ENCODE peak calls at places on chromosome 13, in five cellular contexts. One of them, this sample, is unnamed.
A peak's percentile ranks its signal among the peaks of the same experiment; 100 is the strongest.

GRCh38 chr13:98450012-98450411 is 126.9 kb downstream of the STK24 start:
- DNase-seq in left ventricle myocardium superior: no peak
- DNase-seq in AG09319: no peak
- DNase-seq in astrocyte of the cerebellum: no peak
- DNase-seq in NCI-H1417 treated with DMSO at 0.1 percent for 48 hours: no peak
- DNase-seq in this sample: no peak

GRCh38 chr13:32537580-32538233 is 888 bp downstream of the N4BP2L2 start:
- DNase-seq in left ventricle myocardium superior: peak; percentile 38
- DNase-seq in AG09319: no peak
- DNase-seq in astrocyte of the cerebellum: no peak
- DNase-seq in NCI-H1417 treated with DMSO at 0.1 percent for 48 hours: no peak
- DNase-seq in this sample: peak; percentile 33

GRCh38 chr13:49064459-49064858 is 88.7 kb downstream of the FNDC3A start:
- DNase-seq in left ventricle myocardium superior: no peak
- DNase-seq in AG09319: no peak
- DNase-seq in astrocyte of the cerebellum: no peak
- DNase-seq in NCI-H1417 treated with DMSO at 0.1 percent for 48 hours: no peak
- DNase-seq in this sample: no peak

GRCh38 chr13:97141564-97142005 is 80.5 kb upstream of the MBNL2 start:
- DNase-seq in left ventricle myocardium superior: no peak
- DNase-seq in AG09319: peak; percentile 23
- DNase-seq in astrocyte of the cerebellum: peak; percentile 63
- DNase-seq in NCI-H1417 treated with DMSO at 0.1 percent for 48 hours: peak; percentile 56
- DNase-seq in this sample: peak; percentile 17

GRCh38 chr13:45049478-45049877 is 60.1 kb downstream of the GPALPP1 start:
- DNase-seq in left ventricle myocardium superior: no peak
- DNase-seq in AG09319: no peak
- DNase-seq in astrocyte of the cerebellum: no peak
- DNase-seq in NCI-H1417 treated with DMSO at 0.1 percent for 48 hours: no peak
- DNase-seq in this sample: no peak

GRCh38 chr13:40191186-40191980 is 475.1 kb downstream of the FOXO1 start:
- DNase-seq in left ventricle myocardium superior: no peak
- DNase-seq in AG09319: no peak
- DNase-seq in astrocyte of the cerebellum: no peak
- DNase-seq in NCI-H1417 treated with DMSO at 0.1 percent for 48 hours: no peak
- DNase-seq in this sample: no peak

GRCh38 chr13:37695200-37695599 is 96.6 kb upstream of the POSTN start:
- DNase-seq in left ventricle myocardium superior: no peak
- DNase-seq in AG09319: no peak
- DNase-seq in astrocyte of the cerebellum: no peak
- DNase-seq in NCI-H1417 treated with DMSO at 0.1 percent for 48 hours: no peak
- DNase-seq in this sample: no peak

GRCh38 chr13:31908696-31909386 is 122.7 kb upstream of the FRY start:
- DNase-seq in left ventricle myocardium superior: no peak
- DNase-seq in AG09319: no peak
- DNase-seq in astrocyte of the cerebellum: no peak
- DNase-seq in NCI-H1417 treated with DMSO at 0.1 percent for 48 hours: no peak
- DNase-seq in this sample: no peak

GRCh38 chr13:111042661-111043226 is 72.4 kb upstream of the ARHGEF7 start:
- DNase-seq in left ventricle myocardium superior: no peak
- DNase-seq in AG09319: no peak
- DNase-seq in astrocyte of the cerebellum: no peak
- DNase-seq in NCI-H1417 treated with DMSO at 0.1 percent for 48 hours: no peak
- DNase-seq in this sample: no peak

GRCh38 chr13:111599791-111600190 is 279.3 kb downstream of the TEX29 start:
- DNase-seq in left ventricle myocardium superior: no peak
- DNase-seq in AG09319: no peak
- DNase-seq in astrocyte of the cerebellum: no peak
- DNase-seq in NCI-H1417 treated with DMSO at 0.1 percent for 48 hours: no peak
- DNase-seq in this sample: no peak

GRCh38 chr13:89627991-89628390 is 1719.5 kb upstream of the MIR17HG start:
- DNase-seq in left ventricle myocardium superior: no peak
- DNase-seq in AG09319: no peak
- DNase-seq in astrocyte of the cerebellum: no peak
- DNase-seq in NCI-H1417 treated with DMSO at 0.1 percent for 48 hours: no peak
- DNase-seq in this sample: no peak

GRCh38 chr13:68056816-68057710 is 826.9 kb upstream of the PCDH9 start:
- DNase-seq in left ventricle myocardium superior: peak; percentile 15
- DNase-seq in AG09319: no peak
- DNase-seq in astrocyte of the cerebellum: peak; percentile 79
- DNase-seq in NCI-H1417 treated with DMSO at 0.1 percent for 48 hours: no peak
- DNase-seq in this sample: no peak

GRCh38 chr13:29684441-29684840 is 89.0 kb upstream of the SLC7A1 start:
- DNase-seq in left ventricle myocardium superior: no peak
- DNase-seq in AG09319: no peak
- DNase-seq in astrocyte of the cerebellum: peak; percentile 15
- DNase-seq in NCI-H1417 treated with DMSO at 0.1 percent for 48 hours: no peak
- DNase-seq in this sample: no peak

GRCh38 chr13:76711515-76712182 is 174.6 kb downstream of the KCTD12 start:
- DNase-seq in left ventricle myocardium superior: no peak
- DNase-seq in AG09319: peak; percentile 87
- DNase-seq in astrocyte of the cerebellum: peak; percentile 88
- DNase-seq in NCI-H1417 treated with DMSO at 0.1 percent for 48 hours: no peak
- DNase-seq in this sample: no peak

GRCh38 chr13:27053902-27054595 is 117.6 kb downstream of the USP12 start:
- DNase-seq in left ventricle myocardium superior: no peak
- DNase-seq in AG09319: peak; percentile 49
- DNase-seq in astrocyte of the cerebellum: peak; percentile 40
- DNase-seq in NCI-H1417 treated with DMSO at 0.1 percent for 48 hours: no peak
- DNase-seq in this sample: no peak

GRCh38 chr13:93298741-93299140 is 72.1 kb downstream of the GPC6 start:
- DNase-seq in left ventricle myocardium superior: no peak
- DNase-seq in AG09319: no peak
- DNase-seq in astrocyte of the cerebellum: no peak
- DNase-seq in NCI-H1417 treated with DMSO at 0.1 percent for 48 hours: no peak
- DNase-seq in this sample: no peak

GRCh38 chr13:94371855-94372254 is 107.6 kb downstream of the DCT start:
- DNase-seq in left ventricle myocardium superior: no peak
- DNase-seq in AG09319: no peak
- DNase-seq in astrocyte of the cerebellum: no peak
- DNase-seq in NCI-H1417 treated with DMSO at 0.1 percent for 48 hours: no peak
- DNase-seq in this sample: no peak

GRCh38 chr13:27401210-27401609 is 23.2 kb upstream of the GTF3A start:
- DNase-seq in left ventricle myocardium superior: peak; percentile 40
- DNase-seq in AG09319: no peak
- DNase-seq in astrocyte of the cerebellum: no peak
- DNase-seq in NCI-H1417 treated with DMSO at 0.1 percent for 48 hours: no peak
- DNase-seq in this sample: no peak

This sample was measured in WTC11.